ENCODE peak calls at places on chromosomes 6 and 20, in ten cellular contexts. E, T, W, J, S, B, Q, L, V and R are unnamed samples.

GRCh38 chr6:74256387-74257180 is 560.6 kb downstream of the CD109 start:
- DNase-seq in Q (no peak), L (no peak), S (peak; percentile 26), W (no peak), V (peak; percentile 20), B (no peak), J (no peak), T (no peak), E (no peak), R (no peak)

GRCh38 chr6:134165827-134166226 is 113.4 kb upstream of the SLC2A12 start:
- DNase-seq in B (peak; percentile 27), Q (no peak), V (no peak), L (no peak), E (no peak), S (no peak), T (peak; percentile 24), W (no peak), J (peak; percentile 47), R (no peak)

GRCh38 chr6:170222498-170223471 is 68.1 kb downstream of the DLL1 start:
- DNase-seq in T (no peak), L (peak; percentile 39), J (no peak), W (no peak), E (no peak), Q (peak; percentile 25), V (no peak), B (no peak), S (no peak), R (no peak)

GRCh38 chr20:36950432-36951197 is 893 bp downstream of the SAMHD1 start:
- DNase-seq in W (peak; percentile 59), S (peak; percentile 26), T (peak; percentile 52), J (peak; percentile 45), V (no peak), B (peak; percentile 39), L (no peak), Q (peak; percentile 71), E (peak; percentile 61), R (no peak)

GRCh38 chr20:58893355-58894151 is 41.0 kb downstream of the GNAS start:
- DNase-seq in L (no peak), T (no peak), S (no peak), Q (no peak), W (no peak), J (no peak), V (no peak), E (no peak), B (no peak), R (no peak)

GRCh38 chr6:55082021-55082420 is 92.3 kb upstream of the HCRTR2 start:
- DNase-seq in B (no peak), V (no peak), Q (no peak), S (no peak), J (no peak), L (no peak), T (no peak), W (no peak), E (no peak), R (no peak)

GRCh38 chr20:63740501-63741353 is 1.2 kb downstream of the SLC2A4RG start:
- DNase-seq in J (peak; percentile 95), W (peak; percentile 98), T (peak; percentile 94), B (peak; percentile 94), V (peak; percentile 89), S (peak; percentile 95), L (peak; percentile 79), Q (peak; percentile 95), E (peak; percentile 91), R (no peak)

GRCh38 chr20:49987868-49988690 is 5.3 kb downstream of the SNAI1 start:
- DNase-seq in B (no peak), J (no peak), V (no peak), E (no peak), L (no peak), S (no peak), W (no peak), T (peak; percentile 38), Q (no peak), R (no peak)

GRCh38 chr20:60011512-60012507 is 53.6 kb downstream of the CDH26 start:
- DNase-seq in L (no peak), V (no peak), E (no peak), B (no peak), Q (no peak), T (no peak), J (no peak), S (no peak), W (no peak), R (no peak)

GRCh38 chr6:22062807-22063408 is 233.9 kb downstream of the PRL start:
- DNase-seq in T (no peak), B (no peak), E (peak; percentile 77), J (no peak), S (no peak), V (no peak), Q (no peak), L (peak; percentile 41), W (no peak), R (peak; percentile 40)

GRCh38 chr6:38688579-38689087 is 14.3 kb downstream of the GLO1 start:
- DNase-seq in J (no peak), Q (no peak), E (no peak), L (no peak), W (no peak), V (no peak), T (no peak), B (no peak), S (no peak), R (no peak)

DNA sequence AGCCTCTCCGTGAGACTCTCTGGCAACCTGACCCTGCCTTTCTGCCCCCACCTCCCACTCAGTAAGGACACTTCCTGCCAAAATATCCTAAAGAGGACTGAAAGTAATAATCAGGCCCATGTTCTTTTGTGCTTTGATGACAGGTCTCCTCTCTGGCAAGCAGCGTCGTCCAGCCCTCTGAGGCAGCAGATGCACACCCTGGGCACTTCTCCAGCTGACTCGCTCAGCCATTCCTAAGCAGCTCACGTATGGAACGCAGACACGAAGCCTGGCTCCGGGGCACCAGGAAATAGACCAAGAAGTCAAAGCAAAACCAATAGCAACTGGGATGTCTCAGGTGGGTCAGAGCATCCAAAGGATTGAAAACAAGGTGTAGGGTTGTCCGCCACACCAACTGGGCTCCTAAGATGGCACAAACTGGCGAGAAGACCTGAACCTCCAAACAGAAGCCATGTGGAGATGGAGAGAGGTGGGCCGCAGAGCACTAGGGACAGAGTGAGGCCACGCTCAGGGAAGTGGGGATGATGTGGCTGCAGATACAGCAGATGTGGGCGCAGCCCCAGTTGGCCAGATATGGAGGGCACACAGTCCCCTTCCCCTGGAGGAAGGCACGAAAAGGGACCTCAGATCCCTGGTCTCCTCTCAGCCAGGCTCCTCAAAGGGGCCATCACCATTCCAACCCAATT is 99.3 kb downstream of the PRND start:
- DNase-seq in L (peak; percentile 80), Q (no peak), S (peak; percentile 48), E (no peak), J (peak; percentile 72), V (peak; percentile 91), B (peak; percentile 90), W (peak; percentile 57), T (peak; percentile 76), R (no peak)
- H3K4me3 ChIP-seq in L (peak overlapping the region; percentile 81), Q (no peak overlapping the region), S (peak overlapping the region; percentile 4), E (peak overlapping the region; percentile 88), J (no peak overlapping the region), V (no peak overlapping the region), B (no peak overlapping the region), W (no peak overlapping the region), T (no peak overlapping the region), R (peak overlapping the region; percentile 91)

DNA sequence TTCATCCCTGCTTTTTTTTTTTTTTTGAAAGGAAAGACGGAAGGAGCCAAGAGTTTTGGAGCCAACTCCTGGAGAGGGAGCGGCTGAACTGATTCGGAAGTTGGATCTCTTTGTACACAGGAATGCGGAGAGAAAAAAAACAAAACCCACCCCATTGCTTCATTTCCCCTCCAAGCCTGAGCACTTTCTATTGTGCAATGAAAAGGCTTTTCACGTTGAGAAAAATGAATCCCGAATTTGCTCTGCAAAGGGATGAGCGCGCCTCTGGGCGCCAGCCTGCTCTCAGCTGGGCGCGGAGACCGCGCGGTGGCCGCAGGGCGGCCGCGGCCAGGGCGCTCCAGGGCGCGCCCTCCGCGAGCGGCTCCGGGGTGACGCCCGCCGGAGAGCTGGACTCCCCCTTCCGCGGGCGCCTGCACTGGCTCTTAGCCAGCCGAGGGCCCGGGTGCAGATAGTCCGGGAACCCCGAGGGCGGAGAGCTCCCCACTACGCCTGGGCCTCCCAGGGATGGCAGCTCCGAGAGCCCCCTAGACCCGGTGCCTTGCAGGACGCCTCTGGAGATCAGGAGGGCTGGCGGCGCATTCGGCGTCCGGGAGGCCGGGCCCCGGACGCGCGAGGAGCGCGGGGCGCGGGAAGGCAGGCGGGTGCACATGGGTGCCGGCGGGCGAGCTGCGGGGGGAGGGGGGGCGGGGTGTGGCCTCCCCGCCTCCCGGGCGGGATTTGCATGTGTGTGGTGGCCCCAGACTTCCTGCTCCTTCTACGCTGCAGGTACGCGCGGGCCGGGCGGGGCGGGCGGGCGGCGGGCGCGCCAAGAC is at the start of gene ITPR3:
- DNase-seq in B (peak; percentile 92), Q (no peak), J (peak; percentile 90), V (peak; percentile 78), T (peak; percentile 89), W (peak; percentile 54), L (no peak), E (peak; percentile 74), S (peak; percentile 71), R (no peak)
- TF ChIP-seq CTCF in B (no peak), Q (no peak), J (no peak), V (no peak), T (no peak), W (no peak), L (no peak), E (no peak), S (no peak), R (no peak)

DNA sequence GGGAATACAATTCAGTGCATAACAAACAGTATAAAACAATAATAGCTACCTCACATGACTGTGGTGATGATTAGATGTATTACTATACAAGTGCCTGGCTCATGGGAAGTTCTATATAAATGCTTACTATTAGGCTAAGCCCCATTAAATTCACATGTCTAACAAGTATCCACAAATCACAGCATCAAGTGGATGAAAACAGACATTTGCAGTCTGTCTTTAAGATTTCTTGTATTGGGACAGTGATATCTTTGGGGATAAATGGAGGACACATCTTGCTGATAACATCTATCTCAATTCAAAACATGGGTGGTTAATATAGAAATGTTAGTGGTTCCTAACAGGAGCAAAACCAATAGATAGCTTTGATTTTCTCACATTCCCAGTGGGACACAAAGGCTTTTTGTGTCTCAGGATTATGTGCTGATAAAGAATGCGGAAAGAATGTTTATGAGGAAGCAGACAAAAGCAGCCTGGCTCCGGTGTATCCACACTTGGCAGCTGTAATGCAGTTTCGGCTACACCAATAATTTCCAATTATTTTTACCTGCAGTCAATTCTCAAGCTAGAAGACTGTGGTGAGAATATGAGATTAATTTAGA is 29.3 kb downstream of the PTPRK start:
- DNase-seq in T (peak; percentile 58), L (no peak), V (no peak), Q (no peak), W (no peak), S (no peak), B (peak; percentile 45), J (peak; percentile 52), E (no peak), R (no peak)
- H3K4me3 ChIP-seq in T (no peak overlapping the region), L (peak overlapping the region; percentile 43), V (peak overlapping the region; percentile 26), Q (peak overlapping the region; percentile 38), W (peak overlapping the region; percentile 27), S (peak overlapping the region; percentile 52), B (peak overlapping the region; percentile 45), J (peak overlapping the region; percentile 55), E (peak overlapping the region; percentile 37), R (no peak overlapping the region)

DNA sequence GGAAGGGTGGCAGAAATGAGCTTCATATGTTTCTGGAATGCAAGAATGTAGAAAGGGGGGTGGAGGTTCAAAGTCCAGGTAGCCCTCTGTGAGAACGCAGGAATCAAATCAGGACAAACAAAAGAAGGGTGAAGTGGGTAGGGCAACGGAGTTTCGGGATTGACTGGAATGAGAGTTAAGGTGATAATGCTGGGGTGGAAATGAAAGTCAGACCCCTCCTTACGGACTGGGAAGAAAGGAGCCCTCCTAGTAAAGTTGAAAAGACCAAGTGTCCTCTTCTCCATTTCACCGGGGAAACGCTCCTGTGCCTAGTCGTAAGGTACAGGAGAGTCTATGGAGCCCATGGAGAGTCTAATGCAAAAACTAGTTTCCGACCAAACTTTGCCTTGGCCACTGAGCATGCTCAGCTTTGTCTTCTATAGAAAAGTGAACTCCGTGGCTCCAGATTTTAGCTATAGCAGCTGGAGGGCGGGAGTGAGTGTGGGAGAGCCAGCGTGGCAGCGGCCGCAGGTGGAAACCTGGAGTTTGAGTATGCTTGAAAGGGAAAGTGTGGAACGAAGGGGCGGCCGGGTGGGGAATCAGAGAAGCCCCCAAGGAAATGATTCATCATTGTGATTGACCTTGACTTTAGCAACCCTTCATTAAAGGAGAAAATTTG is 1.4 kb upstream of the LRRC1 start:
- DNase-seq in L (peak; percentile 52), T (peak; percentile 68), B (peak; percentile 56), E (peak; percentile 72), J (peak; percentile 71), V (no peak), S (peak; percentile 66), W (peak; percentile 52), Q (peak; percentile 69), R (no peak)
- TF ChIP-seq CTCF in L (no peak), T (no peak), B (no peak), E (no peak), J (no peak), V (no peak), S (no peak), W (no peak), Q (no peak), R (no peak)